ENCODE peak calls at places on chromosomes 12 and 14, in four cellular contexts. One of them, this sample, is unnamed.

GRCh38 chr12:44873898-44874297 is 2.2 kb downstream of the NELL2 start:
- DNase-seq in cardiac fibroblast: peak
- DNase-seq in body of pancreas: no peak
- DNase-seq in tibial nerve: no peak
- DNase-seq in this sample: no peak

GRCh38 chr12:128942960-128943477 is 89.7 kb downstream of the GLT1D1 start:
- DNase-seq in cardiac fibroblast: no peak
- DNase-seq in body of pancreas: no peak
- DNase-seq in tibial nerve: no peak
- DNase-seq in this sample: no peak

GRCh38 chr14:81311128-81311527 is 89.0 kb downstream of the STON2 start:
- DNase-seq in cardiac fibroblast: no peak
- DNase-seq in tibial nerve: no peak
- DNase-seq in body of pancreas: no peak
- DNase-seq in this sample: no peak

GRCh38 chr14:87343641-87344040 is 649.3 kb downstream of the GALC start:
- DNase-seq in cardiac fibroblast: no peak
- DNase-seq in tibial nerve: no peak
- DNase-seq in body of pancreas: no peak
- DNase-seq in this sample: no peak

GRCh38 chr12:123134265-123134664 is 16.6 kb downstream of the PITPNM2 start:
- DNase-seq in tibial nerve: no peak
- DNase-seq in cardiac fibroblast: no peak
- DNase-seq in body of pancreas: no peak
- DNase-seq in this sample: no peak

GRCh38 chr12:26056335-26056734 is 68.5 kb downstream of the BHLHE41 start:
- DNase-seq in body of pancreas: peak
- DNase-seq in tibial nerve: no peak
- DNase-seq in cardiac fibroblast: peak
- DNase-seq in this sample: no peak

GRCh38 chr12:58540480-58541299 is 379.6 kb downstream of the LRIG3 start:
- DNase-seq in cardiac fibroblast: peak
- DNase-seq in tibial nerve: peak
- DNase-seq in body of pancreas: peak
- DNase-seq in this sample: no peak

GRCh38 chr14:33949051-33950037 is 1.5 kb downstream of the EGLN3 start:
- DNase-seq in body of pancreas: no peak
- DNase-seq in cardiac fibroblast: no peak
- DNase-seq in tibial nerve: no peak
- DNase-seq in this sample: no peak

GRCh38 chr14:20971705-20972021 is 16.4 kb downstream of the RNASE2 start:
- DNase-seq in body of pancreas: no peak
- DNase-seq in tibial nerve: no peak
- DNase-seq in cardiac fibroblast: no peak
- DNase-seq in this sample: no peak

GRCh38 chr12:94041833-94042232 is 106.5 kb upstream of the PLXNC1 start:
- DNase-seq in body of pancreas: no peak
- DNase-seq in tibial nerve: no peak
- DNase-seq in cardiac fibroblast: no peak
- DNase-seq in this sample: no peak

GRCh38 chr12:30928356-30929264 is 2.1 kb downstream of the TSPAN11 start:
- DNase-seq in body of pancreas: peak
- DNase-seq in cardiac fibroblast: no peak
- DNase-seq in tibial nerve: no peak
- DNase-seq in this sample: no peak

GRCh38 chr12:120007272-120007671 is 18.2 kb downstream of the BICDL1 start:
- DNase-seq in tibial nerve: no peak
- DNase-seq in cardiac fibroblast: no peak
- DNase-seq in body of pancreas: no peak
- DNase-seq in this sample: no peak

GRCh38 chr14:96077983-96078686 is 39.0 kb downstream of the C14orf132 start:
- DNase-seq in body of pancreas: no peak
- DNase-seq in cardiac fibroblast: no peak
- DNase-seq in tibial nerve: no peak
- DNase-seq in this sample: no peak

GRCh38 chr12:111451649-111452129 is 46.0 kb downstream of the SH2B3 start:
- DNase-seq in body of pancreas: no peak
- DNase-seq in tibial nerve: no peak
- DNase-seq in cardiac fibroblast: peak
- DNase-seq in this sample: no peak

GRCh38 chr12:89183985-89184435 is 168.3 kb downstream of the DUSP6 start:
- DNase-seq in cardiac fibroblast: peak
- DNase-seq in tibial nerve: peak
- DNase-seq in body of pancreas: peak
- DNase-seq in this sample: no peak

GRCh38 chr12:7130791-7131501 is 775 bp downstream of the CLSTN3 start:
- DNase-seq in cardiac fibroblast: peak
- DNase-seq in body of pancreas: peak
- DNase-seq in tibial nerve: no peak
- DNase-seq in this sample: peak

GRCh38 chr12:3333583-3333982 is 157.4 kb upstream of the PRMT8 start:
- DNase-seq in cardiac fibroblast: no peak
- DNase-seq in body of pancreas: no peak
- DNase-seq in tibial nerve: no peak
- DNase-seq in this sample: no peak

GRCh38 chr12:64124511-64125197 is 97.4 kb downstream of the KICS2 start:
- DNase-seq in cardiac fibroblast: peak
- DNase-seq in body of pancreas: no peak
- DNase-seq in tibial nerve: no peak
- DNase-seq in this sample: no peak

GRCh38 chr14:66137076-66137475 is 349.1 kb upstream of the CCDC196 start:
- DNase-seq in cardiac fibroblast: no peak
- DNase-seq in tibial nerve: no peak
- DNase-seq in body of pancreas: no peak
- DNase-seq in this sample: no peak

GRCh38 chr12:101021911-101022388 is 188.1 kb downstream of the SLC5A8 start:
- DNase-seq in body of pancreas: no peak
- DNase-seq in cardiac fibroblast: peak
- DNase-seq in tibial nerve: no peak
- DNase-seq in this sample: no peak

GRCh38 chr14:105940534-105941225 is 414.3 kb downstream of the TMEM121 start:
- DNase-seq in tibial nerve: no peak
- DNase-seq in body of pancreas: no peak
- DNase-seq in cardiac fibroblast: no peak
- DNase-seq in this sample: no peak

GRCh38 chr12:90909069-90909676 is 45.8 kb downstream of the CCER1 start:
- DNase-seq in tibial nerve: no peak
- DNase-seq in body of pancreas: peak
- DNase-seq in cardiac fibroblast: peak
- DNase-seq in this sample: no peak

GRCh38 chr14:100610511-100611217 is 23.4 kb upstream of the BEGAIN start:
- DNase-seq in tibial nerve: no peak
- DNase-seq in cardiac fibroblast: peak
- DNase-seq in body of pancreas: no peak
- DNase-seq in this sample: no peak

GRCh38 chr12:117113231-117113630 is 14.0 kb upstream of the TESC start:
- DNase-seq in body of pancreas: no peak
- DNase-seq in tibial nerve: no peak
- DNase-seq in cardiac fibroblast: no peak
- DNase-seq in this sample: no peak

GRCh38 chr12:114848661-114849060 is 164.7 kb upstream of the TBX3 start:
- DNase-seq in cardiac fibroblast: peak
- DNase-seq in body of pancreas: no peak
- DNase-seq in tibial nerve: no peak
- DNase-seq in this sample: no peak

GRCh38 chr12:4214912-4215861 is 58.4 kb upstream of the CCND2 start:
- DNase-seq in tibial nerve: peak
- DNase-seq in body of pancreas: peak
- DNase-seq in cardiac fibroblast: no peak
- DNase-seq in this sample: no peak

GRCh38 chr14:46197856-46198255 is 453.7 kb downstream of the RPL10L start:
- DNase-seq in cardiac fibroblast: no peak
- DNase-seq in body of pancreas: no peak
- DNase-seq in tibial nerve: no peak
- DNase-seq in this sample: no peak

GRCh38 chr12:63857771-63858670 is 13.5 kb downstream of the SRGAP1 start:
- DNase-seq in cardiac fibroblast: no peak
- DNase-seq in body of pancreas: no peak
- DNase-seq in tibial nerve: no peak
- DNase-seq in this sample: no peak

GRCh38 chr14:64684091-64684490 is 20.1 kb upstream of the PLEKHG3 start:
- DNase-seq in cardiac fibroblast: peak
- DNase-seq in tibial nerve: no peak
- DNase-seq in body of pancreas: peak
- DNase-seq in this sample: no peak

GRCh38 chr12:5051913-5052312 is 8.2 kb downstream of the KCNA5 start:
- DNase-seq in body of pancreas: no peak
- DNase-seq in cardiac fibroblast: no peak
- DNase-seq in tibial nerve: no peak
- DNase-seq in this sample: no peak

GRCh38 chr14:99916091-99916383 is 122.8 kb downstream of the EML1 start:
- DNase-seq in body of pancreas: no peak
- DNase-seq in cardiac fibroblast: no peak
- DNase-seq in tibial nerve: no peak
- DNase-seq in this sample: no peak

GRCh38 chr12:69502342-69503081 is 32.3 kb downstream of the FRS2 start:
- DNase-seq in body of pancreas: no peak
- DNase-seq in tibial nerve: no peak
- DNase-seq in cardiac fibroblast: peak
- DNase-seq in this sample: no peak

GRCh38 chr14:41973178-41973577 is 366.5 kb downstream of the LRFN5 start:
- DNase-seq in tibial nerve: no peak
- DNase-seq in body of pancreas: no peak
- DNase-seq in cardiac fibroblast: no peak
- DNase-seq in this sample: no peak

GRCh38 chr12:43882578-43883178 is 46.8 kb downstream of the TMEM117 start:
- DNase-seq in tibial nerve: no peak
- DNase-seq in body of pancreas: peak
- DNase-seq in cardiac fibroblast: peak
- DNase-seq in this sample: no peak

GRCh38 chr12:132479938-132480619 is 9.9 kb upstream of the FBRSL1 start:
- DNase-seq in cardiac fibroblast: no peak
- DNase-seq in body of pancreas: no peak
- DNase-seq in tibial nerve: no peak
- DNase-seq in this sample: no peak

GRCh38 chr14:75711134-75711795 is 50.2 kb downstream of the TTLL5 start:
- DNase-seq in tibial nerve: no peak
- DNase-seq in body of pancreas: peak
- DNase-seq in cardiac fibroblast: peak
- DNase-seq in this sample: no peak

GRCh38 chr12:132142679-132143327 is 1.3 kb downstream of the DDX51 start:
- DNase-seq in body of pancreas: no peak
- DNase-seq in cardiac fibroblast: no peak
- DNase-seq in tibial nerve: peak
- DNase-seq in this sample: no peak

GRCh38 chr14:92603309-92604257 is 90.0 kb downstream of the RIN3 start:
- DNase-seq in cardiac fibroblast: peak
- DNase-seq in body of pancreas: no peak
- DNase-seq in tibial nerve: no peak
- DNase-seq in this sample: no peak

GRCh38 chr12:43742106-43742505 is 16.5 kb downstream of the PUS7L start:
- DNase-seq in tibial nerve: no peak
- DNase-seq in cardiac fibroblast: peak
- DNase-seq in body of pancreas: no peak
- DNase-seq in this sample: no peak

GRCh38 chr12:130161261-130162231 is 718 bp upstream of the FZD10 start:
- DNase-seq in body of pancreas: peak
- DNase-seq in cardiac fibroblast: no peak
- DNase-seq in tibial nerve: no peak
- DNase-seq in this sample: no peak

DNA sequence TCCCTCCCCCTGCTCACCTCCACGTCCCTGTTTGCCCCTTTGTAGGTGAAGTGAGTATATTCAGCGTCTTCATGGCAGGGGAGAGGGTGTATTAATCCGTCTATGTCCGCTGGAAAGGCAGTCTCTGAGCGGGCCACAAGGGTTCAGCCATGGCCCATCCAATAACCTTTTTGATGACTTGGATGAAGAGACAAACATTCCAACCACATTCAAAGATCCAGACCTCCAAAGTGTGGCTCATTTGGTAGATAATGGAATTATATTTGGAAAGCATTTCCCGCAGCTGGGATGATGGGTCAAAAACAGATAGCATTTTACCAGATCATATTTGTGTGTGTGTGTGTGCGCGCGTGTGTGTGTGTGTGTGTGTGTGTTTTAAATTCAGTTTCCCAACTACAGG is 345.9 kb downstream of the DPF3 start:
- DNase-seq in body of pancreas: no peak
- DNase-seq in tibial nerve: no peak
- DNase-seq in cardiac fibroblast: no peak
- DNase-seq in this sample: no peak
- TF ChIP-seq CTCF in body of pancreas: no peak
- TF ChIP-seq CTCF in tibial nerve: no peak
- TF ChIP-seq CTCF in cardiac fibroblast: no peak
- TF ChIP-seq CTCF in this sample: no peak

GRCh38 chr14:54976316-54976715 is 50.6 kb downstream of the WDHD1 start:
- DNase-seq in body of pancreas: no peak
- DNase-seq in cardiac fibroblast: peak
- DNase-seq in tibial nerve: no peak
- DNase-seq in this sample: no peak

GRCh38 chr14:54975856-54976255 is 51.0 kb downstream of the WDHD1 start:
- DNase-seq in tibial nerve: no peak
- DNase-seq in body of pancreas: no peak
- DNase-seq in cardiac fibroblast: peak
- DNase-seq in this sample: no peak

GRCh38 chr14:54985156-54985555 is 41.7 kb downstream of the WDHD1 start:
- DNase-seq in cardiac fibroblast: no peak
- DNase-seq in body of pancreas: no peak
- DNase-seq in tibial nerve: no peak
- DNase-seq in this sample: no peak

GRCh38 chr14:54979039-54979438 is 47.9 kb downstream of the WDHD1 start:
- DNase-seq in cardiac fibroblast: no peak
- DNase-seq in body of pancreas: no peak
- DNase-seq in tibial nerve: no peak
- DNase-seq in this sample: no peak

DNA sequence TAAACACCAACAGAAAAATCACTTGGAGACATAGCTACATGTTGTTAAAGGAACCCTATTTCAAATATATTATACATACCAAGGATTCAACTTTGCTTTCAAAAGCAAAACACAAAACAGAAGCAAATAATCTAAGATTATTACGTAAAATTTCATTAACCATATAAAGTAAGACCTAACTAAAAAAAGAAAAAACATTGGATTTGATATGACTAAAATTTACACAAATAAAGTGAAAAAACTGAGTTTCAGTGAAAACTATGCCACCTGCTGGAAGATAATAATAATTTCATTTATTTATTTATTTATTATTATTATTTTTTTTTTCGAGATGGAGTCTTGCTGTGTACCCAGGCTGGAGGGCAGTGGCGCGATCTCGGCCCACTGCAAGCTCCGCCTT is 45.2 kb downstream of the WDHD1 start:
- DNase-seq in tibial nerve: no peak
- DNase-seq in cardiac fibroblast: peak
- DNase-seq in body of pancreas: no peak
- DNase-seq in this sample: no peak
- TF ChIP-seq CTCF in tibial nerve: no peak
- TF ChIP-seq CTCF in cardiac fibroblast: peak
- TF ChIP-seq CTCF in body of pancreas: no peak
- TF ChIP-seq CTCF in this sample: no peak

GRCh38 chr12:127381043-127381668 is 885.8 kb upstream of the TMEM132C start:
- DNase-seq in cardiac fibroblast: peak
- DNase-seq in body of pancreas: peak
- DNase-seq in tibial nerve: no peak
- DNase-seq in this sample: peak
- TF ChIP-seq CTCF in cardiac fibroblast: peak
- TF ChIP-seq CTCF in body of pancreas: peak
- TF ChIP-seq CTCF in tibial nerve: peak
- TF ChIP-seq CTCF in this sample: peak

GRCh38 chr12:62459976-62460375 is 6.7 kb upstream of the MON2 start:
- DNase-seq in tibial nerve: no peak
- DNase-seq in body of pancreas: no peak
- DNase-seq in cardiac fibroblast: no peak
- DNase-seq in this sample: no peak

GRCh38 chr12:62458626-62459025 is 8.0 kb upstream of the MON2 start:
- DNase-seq in tibial nerve: no peak
- DNase-seq in body of pancreas: no peak
- DNase-seq in cardiac fibroblast: no peak
- DNase-seq in this sample: no peak
- TF ChIP-seq CTCF in tibial nerve: no peak
- TF ChIP-seq CTCF in body of pancreas: no peak
- TF ChIP-seq CTCF in cardiac fibroblast: no peak
- TF ChIP-seq CTCF in this sample: no peak